ENCODE peak calls at places on chromosomes 4 and X, in five cellular contexts. One of them, this sample, is unnamed.

GRCh38 chr4:87525636-87526035 is 3.5 kb downstream of the SPARCL1 start:
- DNase-seq in NCI-H460: no peak
- DNase-seq in GM10248: no peak
- DNase-seq in activated naive CD4-positive, alpha-beta T cell treated with anti-CD3 and anti-CD28 coated beads for 36 hours: no peak
- DNase-seq in left ventricle myocardium inferior: no peak
- DNase-seq in this sample: no peak

GRCh38 chr4:166091914-166092510 is 219.0 kb downstream of the TLL1 start:
- DNase-seq in NCI-H460: peak
- DNase-seq in GM10248: peak
- DNase-seq in activated naive CD4-positive, alpha-beta T cell treated with anti-CD3 and anti-CD28 coated beads for 36 hours: no peak
- DNase-seq in left ventricle myocardium inferior: no peak
- DNase-seq in this sample: no peak

GRCh38 chr4:113996599-113997177 is 17.2 kb upstream of the ARSJ start:
- DNase-seq in NCI-H460: no peak
- DNase-seq in GM10248: no peak
- DNase-seq in activated naive CD4-positive, alpha-beta T cell treated with anti-CD3 and anti-CD28 coated beads for 36 hours: no peak
- DNase-seq in left ventricle myocardium inferior: no peak
- DNase-seq in this sample: no peak

GRCh38 chr4:56730097-56730496 is 49.0 kb upstream of the HOPX start:
- DNase-seq in NCI-H460: no peak
- DNase-seq in GM10248: no peak
- DNase-seq in activated naive CD4-positive, alpha-beta T cell treated with anti-CD3 and anti-CD28 coated beads for 36 hours: no peak
- DNase-seq in left ventricle myocardium inferior: no peak
- DNase-seq in this sample: no peak

GRCh38 chr4:185031611-185032010 is 13.3 kb downstream of the HELT start:
- DNase-seq in NCI-H460: no peak
- DNase-seq in GM10248: no peak
- DNase-seq in activated naive CD4-positive, alpha-beta T cell treated with anti-CD3 and anti-CD28 coated beads for 36 hours: no peak
- DNase-seq in left ventricle myocardium inferior: no peak
- DNase-seq in this sample: no peak

GRCh38 chr4:124738994-124739393 is 26.5 kb upstream of the ANKRD50 start:
- DNase-seq in NCI-H460: no peak
- DNase-seq in GM10248: no peak
- DNase-seq in activated naive CD4-positive, alpha-beta T cell treated with anti-CD3 and anti-CD28 coated beads for 36 hours: no peak
- DNase-seq in left ventricle myocardium inferior: no peak
- DNase-seq in this sample: no peak

GRCh38 chr4:52833941-52834525 is 28.1 kb upstream of the RASL11B start:
- DNase-seq in NCI-H460: no peak
- DNase-seq in GM10248: no peak
- DNase-seq in activated naive CD4-positive, alpha-beta T cell treated with anti-CD3 and anti-CD28 coated beads for 36 hours: no peak
- DNase-seq in left ventricle myocardium inferior: no peak
- DNase-seq in this sample: no peak

GRCh38 chrX:83759872-83760271 is 101.1 kb upstream of the CYLC1 start:
- DNase-seq in NCI-H460: peak
- DNase-seq in GM10248: peak
- DNase-seq in activated naive CD4-positive, alpha-beta T cell treated with anti-CD3 and anti-CD28 coated beads for 36 hours: no peak
- DNase-seq in left ventricle myocardium inferior: no peak
- DNase-seq in this sample: no peak

GRCh38 chr4:123260429-123261052 is 136.1 kb upstream of the SPRY1 start:
- DNase-seq in NCI-H460: no peak
- DNase-seq in GM10248: no peak
- DNase-seq in activated naive CD4-positive, alpha-beta T cell treated with anti-CD3 and anti-CD28 coated beads for 36 hours: no peak
- DNase-seq in left ventricle myocardium inferior: no peak
- DNase-seq in this sample: no peak

GRCh38 chr4:26787461-26788340 is 72.9 kb upstream of the STIM2 start:
- DNase-seq in NCI-H460: peak
- DNase-seq in GM10248: no peak
- DNase-seq in activated naive CD4-positive, alpha-beta T cell treated with anti-CD3 and anti-CD28 coated beads for 36 hours: peak
- DNase-seq in left ventricle myocardium inferior: peak
- DNase-seq in this sample: no peak

GRCh38 chr4:183876268-183876934 is 28.7 kb upstream of the STOX2 start:
- DNase-seq in NCI-H460: no peak
- DNase-seq in GM10248: no peak
- DNase-seq in activated naive CD4-positive, alpha-beta T cell treated with anti-CD3 and anti-CD28 coated beads for 36 hours: no peak
- DNase-seq in left ventricle myocardium inferior: peak
- DNase-seq in this sample: no peak

GRCh38 chr4:113699772-113700171 is 61.8 kb downstream of the CAMK2D start:
- DNase-seq in NCI-H460: no peak
- DNase-seq in GM10248: no peak
- DNase-seq in activated naive CD4-positive, alpha-beta T cell treated with anti-CD3 and anti-CD28 coated beads for 36 hours: no peak
- DNase-seq in left ventricle myocardium inferior: no peak
- DNase-seq in this sample: no peak

GRCh38 chr4:40702800-40703151 is 47.0 kb upstream of the NSUN7 start:
- DNase-seq in NCI-H460: no peak
- DNase-seq in GM10248: no peak
- DNase-seq in activated naive CD4-positive, alpha-beta T cell treated with anti-CD3 and anti-CD28 coated beads for 36 hours: peak
- DNase-seq in left ventricle myocardium inferior: no peak
- DNase-seq in this sample: no peak

GRCh38 chr4:121138014-121138413 is 26.1 kb downstream of the TNIP3 start:
- DNase-seq in NCI-H460: no peak
- DNase-seq in GM10248: no peak
- DNase-seq in activated naive CD4-positive, alpha-beta T cell treated with anti-CD3 and anti-CD28 coated beads for 36 hours: peak
- DNase-seq in left ventricle myocardium inferior: no peak
- DNase-seq in this sample: no peak

GRCh38 chr4:8046925-8047541 is 107.4 kb upstream of the AFAP1 start:
- DNase-seq in NCI-H460: no peak
- DNase-seq in GM10248: no peak
- DNase-seq in activated naive CD4-positive, alpha-beta T cell treated with anti-CD3 and anti-CD28 coated beads for 36 hours: no peak
- DNase-seq in left ventricle myocardium inferior: no peak
- DNase-seq in this sample: no peak

GRCh38 chr4:78608684-78609083 is 57.1 kb downstream of the ANXA3 start:
- DNase-seq in NCI-H460: no peak
- DNase-seq in GM10248: no peak
- DNase-seq in activated naive CD4-positive, alpha-beta T cell treated with anti-CD3 and anti-CD28 coated beads for 36 hours: no peak
- DNase-seq in left ventricle myocardium inferior: no peak
- DNase-seq in this sample: no peak

GRCh38 chr4:86294883-86295282 is 65.0 kb downstream of the MAPK10 start:
- DNase-seq in NCI-H460: no peak
- DNase-seq in GM10248: peak
- DNase-seq in activated naive CD4-positive, alpha-beta T cell treated with anti-CD3 and anti-CD28 coated beads for 36 hours: no peak
- DNase-seq in left ventricle myocardium inferior: no peak
- DNase-seq in this sample: no peak

GRCh38 chr4:22739933-22740332 is 47.2 kb downstream of the GBA3 start:
- DNase-seq in NCI-H460: no peak
- DNase-seq in GM10248: no peak
- DNase-seq in activated naive CD4-positive, alpha-beta T cell treated with anti-CD3 and anti-CD28 coated beads for 36 hours: no peak
- DNase-seq in left ventricle myocardium inferior: no peak
- DNase-seq in this sample: no peak

GRCh38 chr4:54165011-54165410 is 64.1 kb upstream of the PDGFRA start:
- DNase-seq in NCI-H460: no peak
- DNase-seq in GM10248: no peak
- DNase-seq in activated naive CD4-positive, alpha-beta T cell treated with anti-CD3 and anti-CD28 coated beads for 36 hours: no peak
- DNase-seq in left ventricle myocardium inferior: no peak
- DNase-seq in this sample: no peak

GRCh38 chr4:81052119-81053068 is 21.9 kb downstream of the BMP3 start:
- DNase-seq in NCI-H460: peak
- DNase-seq in GM10248: peak
- DNase-seq in activated naive CD4-positive, alpha-beta T cell treated with anti-CD3 and anti-CD28 coated beads for 36 hours: peak
- DNase-seq in left ventricle myocardium inferior: no peak
- DNase-seq in this sample: peak

GRCh38 chr4:23959401-23960148 is 69.7 kb upstream of the PPARGC1A start:
- DNase-seq in NCI-H460: no peak
- DNase-seq in GM10248: no peak
- DNase-seq in activated naive CD4-positive, alpha-beta T cell treated with anti-CD3 and anti-CD28 coated beads for 36 hours: no peak
- DNase-seq in left ventricle myocardium inferior: no peak
- DNase-seq in this sample: no peak

GRCh38 chr4:113943863-113944262 is 35.6 kb downstream of the ARSJ start:
- DNase-seq in NCI-H460: no peak
- DNase-seq in GM10248: no peak
- DNase-seq in activated naive CD4-positive, alpha-beta T cell treated with anti-CD3 and anti-CD28 coated beads for 36 hours: no peak
- DNase-seq in left ventricle myocardium inferior: no peak
- DNase-seq in this sample: no peak

GRCh38 chr4:3860061-3860912 is 94.1 kb downstream of the ADRA2C start:
- DNase-seq in NCI-H460: no peak
- DNase-seq in GM10248: no peak
- DNase-seq in activated naive CD4-positive, alpha-beta T cell treated with anti-CD3 and anti-CD28 coated beads for 36 hours: no peak
- DNase-seq in left ventricle myocardium inferior: no peak
- DNase-seq in this sample: no peak